ENCODE peak calls at places on chromosomes 6 and 20, in six cellular contexts. G, Y, R, D, L and P are unnamed samples.

GRCh38 chr20:25226433-25227316 is 21.2 kb upstream of the PYGB start:
- DNase-seq in G (no peak), Y (no peak), R (no peak), D (no peak), L (no peak), P (no peak)

GRCh38 chr6:150025201-150025917 is at the start of gene RAET1L:
- DNase-seq in G (no peak), Y (no peak), R (no peak), D (peak), L (peak), P (peak)

GRCh38 chr6:8743146-8743745 is 307.9 kb upstream of the SLC35B3 start:
- DNase-seq in G (no peak), Y (no peak), R (no peak), D (no peak), L (no peak), P (peak)

GRCh38 chr6:132511159-132511835 is 1.6 kb downstream of the STX7 start:
- DNase-seq in G (no peak), Y (peak), R (no peak), D (no peak), L (peak), P (no peak)

GRCh38 chr6:88490865-88491264 is 324.7 kb upstream of the CNR1 start:
- DNase-seq in G (no peak), Y (no peak), R (no peak), D (no peak), L (peak), P (no peak)

GRCh38 chr20:15799871-15800270 is 773.4 kb downstream of the KIF16B start:
- DNase-seq in G (no peak), Y (no peak), R (no peak), D (no peak), L (peak), P (peak)

GRCh38 chr6:167667204-167668018 is 159.3 kb upstream of the AFDN start:
- DNase-seq in G (no peak), Y (no peak), R (no peak), D (no peak), L (no peak), P (no peak)

GRCh38 chr6:131013495-131013894 is 49.5 kb downstream of the EPB41L2 start:
- DNase-seq in G (no peak), Y (no peak), R (no peak), D (no peak), L (peak), P (peak)

GRCh38 chr6:135586844-135587243 is 89.3 kb upstream of the AHI1 start:
- DNase-seq in G (no peak), Y (no peak), R (no peak), D (no peak), L (no peak), P (no peak)

GRCh38 chr20:57753332-57754164 is 43.7 kb upstream of the PMEPA1 start:
- DNase-seq in G (no peak), Y (no peak), R (no peak), D (no peak), L (no peak), P (no peak)

GRCh38 chr6:22727709-22728108 is 158.3 kb downstream of the HDGFL1 start:
- DNase-seq in G (no peak), Y (no peak), R (no peak), D (no peak), L (no peak), P (no peak)

GRCh38 chr6:157374889-157375443 is 6.0 kb upstream of the ZDHHC14 start:
- DNase-seq in G (no peak), Y (no peak), R (no peak), D (no peak), L (no peak), P (peak)

GRCh38 chr6:14665827-14666724 is 548.5 kb downstream of the CD83 start:
- DNase-seq in G (no peak), Y (no peak), R (no peak), D (no peak), L (peak), P (peak)

GRCh38 chr20:19786311-19786710 is 28.3 kb downstream of the RIN2 start:
- DNase-seq in G (no peak), Y (peak), R (no peak), D (no peak), L (peak), P (peak)

GRCh38 chr6:77373955-77374354 is 89.3 kb downstream of the HTR1B start:
- DNase-seq in G (no peak), Y (no peak), R (no peak), D (no peak), L (no peak), P (no peak)

GRCh38 chr6:129679250-129679649 is 30.7 kb downstream of the ARHGAP18 start:
- DNase-seq in G (no peak), Y (no peak), R (no peak), D (no peak), L (peak), P (no peak)

GRCh38 chr6:28983838-28984237 is 21.3 kb downstream of the ZNF311 start:
- DNase-seq in G (no peak), Y (no peak), R (no peak), D (no peak), L (no peak), P (no peak)

GRCh38 chr6:151294561-151295101 is 54.9 kb downstream of the AKAP12 start:
- DNase-seq in G (no peak), Y (no peak), R (no peak), D (no peak), L (no peak), P (no peak)

GRCh38 chr6:131744432-131744831 is 33.6 kb upstream of the CTAGE9 start:
- DNase-seq in G (no peak), Y (no peak), R (no peak), D (no peak), L (no peak), P (no peak)

GRCh38 chr20:58579069-58579818 is 64.0 kb upstream of the APCDD1L start:
- DNase-seq in G (no peak), Y (no peak), R (no peak), D (no peak), L (no peak), P (no peak)

GRCh38 chr20:49832632-49833327 is 20.2 kb downstream of the SLC9A8 start:
- DNase-seq in G (no peak), Y (no peak), R (no peak), D (no peak), L (peak), P (peak)

GRCh38 chr6:77462359-77463307 is 658 bp downstream of the HTR1B start:
- DNase-seq in G (no peak), Y (no peak), R (peak), D (no peak), L (no peak), P (no peak)

GRCh38 chr6:167095888-167096287 is 27.0 kb upstream of the CCR6 start:
- DNase-seq in G (no peak), Y (no peak), R (no peak), D (peak), L (no peak), P (no peak)

GRCh38 chr6:6696867-6697531 is 108.5 kb downstream of the LY86 start:
- DNase-seq in G (no peak), Y (no peak), R (peak), D (no peak), L (peak), P (peak)

GRCh38 chr6:108171291-108171917 is 5.6 kb downstream of the NR2E1 start:
- DNase-seq in G (no peak), Y (no peak), R (no peak), D (no peak), L (no peak), P (no peak)

GRCh38 chr6:113529879-113530278 is 327.3 kb upstream of the MARCKS start:
- DNase-seq in G (no peak), Y (no peak), R (no peak), D (no peak), L (no peak), P (no peak)

GRCh38 chr6:148251286-148251685 is 91.4 kb upstream of the SASH1 start:
- DNase-seq in G (no peak), Y (no peak), R (no peak), D (no peak), L (peak), P (peak)

GRCh38 chr20:51400051-51400926 is 142.2 kb downstream of the NFATC2 start:
- DNase-seq in G (peak), Y (no peak), R (no peak), D (peak), L (no peak), P (no peak)

GRCh38 chr6:39887692-39888450 is 46.4 kb downstream of the MOCS1 start:
- DNase-seq in G (no peak), Y (peak), R (peak), D (no peak), L (peak), P (no peak)